ENCODE peak calls at places on chromosomes 12 and 14, in four cellular contexts. One of them, this sample, is unnamed.

GRCh38 chr14:59254146-59254910 is 65.9 kb downstream of the DAAM1 start:
- DNase-seq in nephron progenitor cell: no peak
- DNase-seq in brain microvascular endothelial cell: peak
- DNase-seq in WTC11: no peak
- DNase-seq in this sample: peak

GRCh38 chr12:2958432-2959193 is 584 bp upstream of the TEAD4 start:
- DNase-seq in brain microvascular endothelial cell: peak
- DNase-seq in nephron progenitor cell: no peak
- DNase-seq in WTC11: no peak
- DNase-seq in this sample: peak

GRCh38 chr12:92408072-92408900 is 262.6 kb upstream of the BTG1 start:
- DNase-seq in WTC11: peak
- DNase-seq in brain microvascular endothelial cell: peak
- DNase-seq in nephron progenitor cell: peak
- DNase-seq in this sample: no peak

GRCh38 chr12:45415393-45415817 is 199.5 kb downstream of the ANO6 start:
- DNase-seq in brain microvascular endothelial cell: peak
- DNase-seq in nephron progenitor cell: no peak
- DNase-seq in WTC11: no peak
- DNase-seq in this sample: peak

GRCh38 chr12:67957383-67957782 is 31.9 kb upstream of the IFNG-AS1 start:
- DNase-seq in nephron progenitor cell: no peak
- DNase-seq in WTC11: no peak
- DNase-seq in brain microvascular endothelial cell: no peak
- DNase-seq in this sample: no peak

GRCh38 chr14:23406244-23406643 is 1.8 kb downstream of the MYH6 start:
- DNase-seq in brain microvascular endothelial cell: no peak
- DNase-seq in WTC11: no peak
- DNase-seq in nephron progenitor cell: no peak
- DNase-seq in this sample: no peak

GRCh38 chr12:28024231-28024995 is 51.9 kb upstream of the PTHLH start:
- DNase-seq in WTC11: no peak
- DNase-seq in nephron progenitor cell: no peak
- DNase-seq in brain microvascular endothelial cell: peak
- DNase-seq in this sample: peak

GRCh38 chr12:67650528-67651379 is 2.2 kb downstream of the DYRK2 start:
- DNase-seq in nephron progenitor cell: peak
- DNase-seq in brain microvascular endothelial cell: no peak
- DNase-seq in WTC11: no peak
- DNase-seq in this sample: no peak

GRCh38 chr12:54082402-54082892 is 28.8 kb downstream of the HOXC4 start:
- DNase-seq in brain microvascular endothelial cell: no peak
- DNase-seq in WTC11: peak
- DNase-seq in nephron progenitor cell: peak
- DNase-seq in this sample: no peak

GRCh38 chr12:76024102-76024781 is 7.3 kb downstream of the PHLDA1 start:
- DNase-seq in WTC11: no peak
- DNase-seq in nephron progenitor cell: no peak
- DNase-seq in brain microvascular endothelial cell: peak
- DNase-seq in this sample: no peak

GRCh38 chr14:49550284-49551184 is 35.6 kb downstream of the RPS29 start:
- DNase-seq in nephron progenitor cell: no peak
- DNase-seq in brain microvascular endothelial cell: no peak
- DNase-seq in WTC11: no peak
- DNase-seq in this sample: no peak

GRCh38 chr14:104734991-104735779 is 11.2 kb downstream of the ADSS1 start:
- DNase-seq in WTC11: no peak
- DNase-seq in nephron progenitor cell: no peak
- DNase-seq in brain microvascular endothelial cell: no peak
- DNase-seq in this sample: no peak

GRCh38 chr12:130916251-130916911 is 37.3 kb upstream of the ADGRD1 start:
- DNase-seq in brain microvascular endothelial cell: peak
- DNase-seq in nephron progenitor cell: peak
- DNase-seq in WTC11: peak
- DNase-seq in this sample: peak

GRCh38 chr14:29832042-29832441 is 95.6 kb downstream of the PRKD1 start:
- DNase-seq in WTC11: no peak
- DNase-seq in nephron progenitor cell: no peak
- DNase-seq in brain microvascular endothelial cell: no peak
- DNase-seq in this sample: no peak

GRCh38 chr12:71085575-71085974 is 72.2 kb downstream of the TSPAN8 start:
- DNase-seq in brain microvascular endothelial cell: no peak
- DNase-seq in WTC11: no peak
- DNase-seq in nephron progenitor cell: no peak
- DNase-seq in this sample: no peak

GRCh38 chr14:75769047-75769685 is 108.1 kb downstream of the TTLL5 start:
- DNase-seq in brain microvascular endothelial cell: no peak
- DNase-seq in WTC11: no peak
- DNase-seq in nephron progenitor cell: no peak
- DNase-seq in this sample: no peak

GRCh38 chr14:37246427-37246829 is 48.7 kb downstream of the MIPOL1 start:
- DNase-seq in brain microvascular endothelial cell: peak
- DNase-seq in nephron progenitor cell: no peak
- DNase-seq in WTC11: no peak
- DNase-seq in this sample: peak

GRCh38 chr12:13094349-13094748 is 9.1 kb downstream of the GSG1 start:
- DNase-seq in brain microvascular endothelial cell: no peak
- DNase-seq in nephron progenitor cell: no peak
- DNase-seq in WTC11: no peak
- DNase-seq in this sample: peak

GRCh38 chr12:118714051-118714460 is 267.3 kb upstream of the SRRM4 start:
- DNase-seq in nephron progenitor cell: peak
- DNase-seq in brain microvascular endothelial cell: no peak
- DNase-seq in WTC11: peak
- DNase-seq in this sample: no peak

GRCh38 chr12:111757361-111758119 is 9.2 kb upstream of the ALDH2 start:
- DNase-seq in nephron progenitor cell: no peak
- DNase-seq in WTC11: no peak
- DNase-seq in brain microvascular endothelial cell: peak
- DNase-seq in this sample: peak

GRCh38 chr12:80241576-80242273 is 142.4 kb downstream of the OTOGL start:
- DNase-seq in brain microvascular endothelial cell: peak
- DNase-seq in WTC11: no peak
- DNase-seq in nephron progenitor cell: no peak
- DNase-seq in this sample: peak

GRCh38 chr12:104546575-104546974 is 89.8 kb downstream of the CHST11 start:
- DNase-seq in nephron progenitor cell: no peak
- DNase-seq in WTC11: no peak
- DNase-seq in brain microvascular endothelial cell: no peak
- DNase-seq in this sample: no peak

GRCh38 chr12:51281202-51281924 is 11.1 kb upstream of the SMAGP start:
- DNase-seq in brain microvascular endothelial cell: peak
- DNase-seq in nephron progenitor cell: no peak
- DNase-seq in WTC11: no peak
- DNase-seq in this sample: peak

GRCh38 chr12:113334786-113335539 is at the start of gene SLC8B1:
- DNase-seq in WTC11: peak
- DNase-seq in nephron progenitor cell: peak
- DNase-seq in brain microvascular endothelial cell: peak
- DNase-seq in this sample: peak

GRCh38 chr12:39375206-39375808 is 67.6 kb downstream of the KIF21A start:
- DNase-seq in brain microvascular endothelial cell: no peak
- DNase-seq in WTC11: peak
- DNase-seq in nephron progenitor cell: no peak
- DNase-seq in this sample: no peak

GRCh38 chr12:38921025-38921677 is 15.8 kb upstream of the CPNE8 start:
- DNase-seq in WTC11: peak
- DNase-seq in nephron progenitor cell: peak
- DNase-seq in brain microvascular endothelial cell: peak
- DNase-seq in this sample: peak

GRCh38 chr14:67539116-67539515 is 6.0 kb downstream of the PLEKHH1 start:
- DNase-seq in WTC11: no peak
- DNase-seq in nephron progenitor cell: no peak
- DNase-seq in brain microvascular endothelial cell: no peak
- DNase-seq in this sample: no peak

GRCh38 chr14:55125403-55125802 is 3.6 kb upstream of the LGALS3 start:
- DNase-seq in WTC11: no peak
- DNase-seq in brain microvascular endothelial cell: no peak
- DNase-seq in nephron progenitor cell: no peak
- DNase-seq in this sample: no peak

GRCh38 chr12:116924558-116925453 is 14.1 kb downstream of the FBXW8 start:
- DNase-seq in WTC11: no peak
- DNase-seq in nephron progenitor cell: no peak
- DNase-seq in brain microvascular endothelial cell: peak
- DNase-seq in this sample: peak

GRCh38 chr12:66724616-66725015 is 45.7 kb upstream of the GRIP1 start:
- DNase-seq in brain microvascular endothelial cell: no peak
- DNase-seq in WTC11: no peak
- DNase-seq in nephron progenitor cell: no peak
- DNase-seq in this sample: no peak

GRCh38 chr14:21058903-21059302 is 1.3 kb downstream of the RNASE8 start:
- DNase-seq in brain microvascular endothelial cell: no peak
- DNase-seq in WTC11: no peak
- DNase-seq in nephron progenitor cell: no peak
- DNase-seq in this sample: no peak
- TF ChIP-seq CTCF in brain microvascular endothelial cell: no peak
- TF ChIP-seq CTCF in WTC11: no peak
- TF ChIP-seq CTCF in nephron progenitor cell: no peak
- TF ChIP-seq CTCF in this sample: no peak

GRCh38 chr12:107126688-107127481 is 33.5 kb upstream of the CRY1 start:
- DNase-seq in brain microvascular endothelial cell: peak
- DNase-seq in nephron progenitor cell: no peak
- DNase-seq in WTC11: no peak
- DNase-seq in this sample: peak
- TF ChIP-seq CTCF in brain microvascular endothelial cell: peak
- TF ChIP-seq CTCF in nephron progenitor cell: peak
- TF ChIP-seq CTCF in WTC11: no peak
- TF ChIP-seq CTCF in this sample: peak

DNA sequence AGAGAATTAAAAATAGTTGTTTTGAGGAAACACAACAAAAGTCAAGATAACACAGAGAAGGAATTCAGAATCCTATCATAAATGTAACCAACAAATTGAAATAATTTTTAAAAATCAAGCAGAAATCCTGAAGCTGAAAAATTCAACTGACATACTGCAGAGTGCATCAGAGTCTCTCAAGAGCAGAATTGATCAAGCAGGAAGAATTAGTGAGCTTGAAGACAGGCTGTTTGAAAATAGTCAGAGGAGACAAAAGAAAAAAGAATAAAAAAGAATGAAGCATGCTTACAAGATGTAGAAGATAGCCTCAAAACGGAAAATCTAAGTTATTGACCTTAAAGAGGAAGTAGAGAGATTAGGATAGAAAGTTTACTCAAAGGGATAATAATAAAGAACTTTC is 65.8 kb upstream of the PPP2R5C start:
- DNase-seq in nephron progenitor cell: no peak
- DNase-seq in brain microvascular endothelial cell: no peak
- DNase-seq in WTC11: no peak
- DNase-seq in this sample: no peak
- TF ChIP-seq CTCF in nephron progenitor cell: no peak
- TF ChIP-seq CTCF in brain microvascular endothelial cell: no peak
- TF ChIP-seq CTCF in WTC11: no peak
- TF ChIP-seq CTCF in this sample: no peak

DNA sequence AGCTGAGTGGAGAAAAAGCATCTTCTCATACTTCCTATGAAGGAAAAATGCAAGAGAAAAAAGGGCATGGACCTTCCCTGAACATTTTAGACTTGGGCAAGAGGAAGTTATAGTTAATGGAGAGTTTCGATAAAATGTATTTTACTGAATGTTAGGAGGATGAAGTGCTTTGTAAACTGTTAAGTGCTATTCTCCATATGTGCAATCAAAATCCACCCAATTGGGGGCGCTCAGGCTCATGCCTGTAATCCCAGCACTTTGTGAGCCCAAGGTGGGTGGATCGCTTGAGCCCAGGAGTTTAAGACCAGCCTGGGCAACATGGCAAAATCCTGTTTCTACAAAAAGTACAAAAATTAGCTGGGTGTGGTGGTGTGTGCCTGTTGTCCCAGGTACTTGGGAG is 1.9 kb upstream of the CNPY2 start:
- DNase-seq in brain microvascular endothelial cell: no peak
- DNase-seq in nephron progenitor cell: no peak
- DNase-seq in WTC11: peak
- DNase-seq in this sample: no peak
- TF ChIP-seq CTCF in brain microvascular endothelial cell: no peak
- TF ChIP-seq CTCF in nephron progenitor cell: no peak
- TF ChIP-seq CTCF in WTC11: no peak
- TF ChIP-seq CTCF in this sample: no peak

GRCh38 chr12:52865090-52865944 is 16.5 kb upstream of the KRT78 start:
- DNase-seq in nephron progenitor cell: peak
- DNase-seq in brain microvascular endothelial cell: peak
- DNase-seq in WTC11: peak
- DNase-seq in this sample: peak
- TF ChIP-seq CTCF in nephron progenitor cell: peak
- TF ChIP-seq CTCF in brain microvascular endothelial cell: peak
- TF ChIP-seq CTCF in WTC11: peak
- TF ChIP-seq CTCF in this sample: peak

GRCh38 chr14:90727082-90727481 is 89.1 kb downstream of the TTC7B start:
- DNase-seq in WTC11: no peak
- DNase-seq in nephron progenitor cell: no peak
- DNase-seq in brain microvascular endothelial cell: no peak
- DNase-seq in this sample: no peak

GRCh38 chr14:90728951-90729350 is 87.3 kb downstream of the TTC7B start:
- DNase-seq in nephron progenitor cell: no peak
- DNase-seq in brain microvascular endothelial cell: no peak
- DNase-seq in WTC11: no peak
- DNase-seq in this sample: no peak

GRCh38 chr14:90730367-90730766 is 85.9 kb downstream of the TTC7B start:
- DNase-seq in WTC11: no peak
- DNase-seq in brain microvascular endothelial cell: no peak
- DNase-seq in nephron progenitor cell: no peak
- DNase-seq in this sample: no peak

GRCh38 chr14:90722590-90722989 is 93.6 kb downstream of the TTC7B start:
- DNase-seq in nephron progenitor cell: no peak
- DNase-seq in brain microvascular endothelial cell: no peak
- DNase-seq in WTC11: no peak
- DNase-seq in this sample: no peak

DNA sequence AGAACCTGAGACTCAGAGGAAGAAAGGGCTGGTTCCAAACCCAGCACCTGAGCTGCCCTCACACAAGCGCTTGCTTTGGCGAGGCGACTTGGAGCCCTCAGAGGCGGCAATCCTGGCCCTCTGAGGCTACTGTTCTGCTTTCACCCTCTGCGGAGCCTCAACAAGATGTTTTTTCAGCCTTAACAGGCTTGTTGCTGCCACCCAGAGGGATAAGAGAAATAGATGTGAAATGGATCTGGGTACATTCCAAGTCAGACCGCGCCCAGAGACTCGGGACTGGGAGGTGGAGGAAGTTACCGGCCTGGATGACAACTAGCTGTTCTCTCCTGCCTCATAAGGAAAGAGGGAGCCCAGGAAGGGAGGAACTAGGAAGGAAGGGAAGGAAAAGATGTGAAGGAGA is 89.6 kb downstream of the TTC7B start:
- DNase-seq in nephron progenitor cell: peak
- DNase-seq in WTC11: peak
- DNase-seq in brain microvascular endothelial cell: peak
- DNase-seq in this sample: peak
- TF ChIP-seq CTCF in nephron progenitor cell: no peak
- TF ChIP-seq CTCF in WTC11: no peak
- TF ChIP-seq CTCF in brain microvascular endothelial cell: peak
- TF ChIP-seq CTCF in this sample: peak

GRCh38 chr12:57487597-57488396 is at the start of gene MARS1:
- DNase-seq in nephron progenitor cell: peak
- DNase-seq in brain microvascular endothelial cell: peak
- DNase-seq in WTC11: peak
- DNase-seq in this sample: peak
- TF ChIP-seq CTCF in nephron progenitor cell: no peak
- TF ChIP-seq CTCF in brain microvascular endothelial cell: no peak
- TF ChIP-seq CTCF in WTC11: no peak
- TF ChIP-seq CTCF in this sample: no peak

GRCh38 chr14:26255213-26255612 is 342.6 kb downstream of the NOVA1 start:
- DNase-seq in nephron progenitor cell: no peak
- DNase-seq in WTC11: no peak
- DNase-seq in brain microvascular endothelial cell: no peak
- DNase-seq in this sample: peak
- TF ChIP-seq CTCF in nephron progenitor cell: peak
- TF ChIP-seq CTCF in WTC11: no peak
- TF ChIP-seq CTCF in brain microvascular endothelial cell: no peak
- TF ChIP-seq CTCF in this sample: peak